ENCODE peak calls at places on chromosome 5, in seven cellular contexts. D, J, Y, L, R, Z and S are unnamed samples.

GRCh38 chr5:73119492-73120157 is 750 bp upstream of the TMEM171 start:
- DNase-seq in D (no peak), J (peak), Y (no peak), L (no peak), R (no peak), Z (no peak), S (no peak)

GRCh38 chr5:168752012-168752411 is 172.8 kb upstream of the PANK3 start:
- DNase-seq in D (no peak), J (no peak), Y (no peak), L (no peak), R (no peak), Z (no peak), S (no peak)

GRCh38 chr5:150153957-150154617 is 1.6 kb downstream of the PDGFRB start:
- DNase-seq in D (no peak), J (no peak), Y (no peak), L (no peak), R (no peak), Z (peak), S (peak)

GRCh38 chr5:62720036-62720441 is 141.4 kb downstream of the LRRC70 start:
- DNase-seq in D (peak), J (peak), Y (peak), L (peak), R (peak), Z (peak), S (peak)

GRCh38 chr5:157961828-157962390 is 103.0 kb upstream of the CLINT1 start:
- DNase-seq in D (no peak), J (peak), Y (no peak), L (no peak), R (no peak), Z (no peak), S (no peak)

GRCh38 chr5:159430361-159431018 is 100.2 kb upstream of the IL12B start:
- DNase-seq in D (no peak), J (no peak), Y (no peak), L (no peak), R (no peak), Z (no peak), S (no peak)

GRCh38 chr5:114928644-114929462 is 240.9 kb downstream of the TRIM36 start:
- DNase-seq in D (no peak), J (no peak), Y (no peak), L (no peak), R (no peak), Z (no peak), S (no peak)

GRCh38 chr5:53167836-53168235 is 58.3 kb upstream of the MOCS2 start:
- DNase-seq in D (no peak), J (no peak), Y (no peak), L (no peak), R (no peak), Z (no peak), S (no peak)

GRCh38 chr5:106397700-106398099 is 1273.0 kb downstream of the EFNA5 start:
- DNase-seq in D (no peak), J (no peak), Y (no peak), L (peak), R (no peak), Z (no peak), S (no peak)

GRCh38 chr5:44935262-44935661 is 126.5 kb downstream of the MRPS30 start:
- DNase-seq in D (no peak), J (no peak), Y (no peak), L (peak), R (no peak), Z (no peak), S (no peak)

GRCh38 chr5:75885849-75886596 is 168.8 kb upstream of the POC5 start:
- DNase-seq in D (no peak), J (peak), Y (no peak), L (no peak), R (no peak), Z (no peak), S (peak)

GRCh38 chr5:98793223-98793622 is 19.8 kb downstream of the RGMB start:
- DNase-seq in D (no peak), J (no peak), Y (no peak), L (no peak), R (no peak), Z (no peak), S (no peak)

GRCh38 chr5:5018560-5018935 is 121.6 kb upstream of the ADAMTS16 start:
- DNase-seq in D (no peak), J (no peak), Y (no peak), L (no peak), R (no peak), Z (no peak), S (no peak)

GRCh38 chr5:163104496-163104895 is 332.9 kb upstream of the CCNG1 start:
- DNase-seq in D (no peak), J (no peak), Y (peak), L (no peak), R (no peak), Z (no peak), S (no peak)

GRCh38 chr5:75049581-75050274 is 2.6 kb downstream of the GCNT4 start:
- DNase-seq in D (no peak), J (peak), Y (peak), L (peak), R (peak), Z (peak), S (peak)

GRCh38 chr5:112154940-112155686 is 264.0 kb downstream of the EPB41L4A start:
- DNase-seq in D (no peak), J (no peak), Y (no peak), L (no peak), R (no peak), Z (no peak), S (no peak)

GRCh38 chr5:115611873-115612272 is 9.6 kb upstream of the TICAM2 start:
- DNase-seq in D (no peak), J (no peak), Y (no peak), L (no peak), R (no peak), Z (no peak), S (no peak)

GRCh38 chr5:35151151-35151920 is 79.0 kb downstream of the PRLR start:
- DNase-seq in D (no peak), J (no peak), Y (no peak), L (no peak), R (no peak), Z (no peak), S (no peak)
- TF ChIP-seq JUND in D (no peak), J (no peak), Y (no peak), L (no peak), R (no peak), Z (no peak), S (no peak)

DNA sequence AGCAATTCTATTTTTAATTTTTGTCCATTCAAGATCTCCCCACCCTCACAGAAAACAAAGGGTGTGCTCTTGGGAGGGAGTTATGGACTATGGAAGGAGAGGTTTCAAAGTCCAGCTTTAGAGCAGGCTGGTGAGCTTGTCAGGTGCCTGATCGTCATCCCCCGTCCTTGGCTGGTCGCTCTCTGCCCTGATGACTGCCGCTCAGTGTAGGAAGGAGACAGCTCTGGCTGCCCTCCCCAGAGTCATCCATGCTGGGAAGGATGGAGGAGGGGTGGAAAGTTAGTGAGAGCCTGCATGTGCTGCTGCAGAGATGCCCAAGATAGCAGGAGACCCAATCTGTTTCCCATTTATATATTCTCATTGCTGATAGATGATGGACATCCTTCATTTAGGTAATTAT is 96.6 kb downstream of the NLN start:
- DNase-seq in D (no peak), J (peak), Y (no peak), L (no peak), R (no peak), Z (peak), S (no peak)
- TF ChIP-seq JUND in D (no peak), J (no peak), Y (no peak), L (no peak), R (no peak), Z (no peak), S (no peak)

GRCh38 chr5:95044096-95044495 is 240.8 kb downstream of the MCTP1 start:
- DNase-seq in D (no peak), J (no peak), Y (no peak), L (no peak), R (no peak), Z (no peak), S (no peak)
- TF ChIP-seq JUND in D (no peak), J (no peak), Y (no peak), L (no peak), R (no peak), Z (no peak), S (no peak)

DNA sequence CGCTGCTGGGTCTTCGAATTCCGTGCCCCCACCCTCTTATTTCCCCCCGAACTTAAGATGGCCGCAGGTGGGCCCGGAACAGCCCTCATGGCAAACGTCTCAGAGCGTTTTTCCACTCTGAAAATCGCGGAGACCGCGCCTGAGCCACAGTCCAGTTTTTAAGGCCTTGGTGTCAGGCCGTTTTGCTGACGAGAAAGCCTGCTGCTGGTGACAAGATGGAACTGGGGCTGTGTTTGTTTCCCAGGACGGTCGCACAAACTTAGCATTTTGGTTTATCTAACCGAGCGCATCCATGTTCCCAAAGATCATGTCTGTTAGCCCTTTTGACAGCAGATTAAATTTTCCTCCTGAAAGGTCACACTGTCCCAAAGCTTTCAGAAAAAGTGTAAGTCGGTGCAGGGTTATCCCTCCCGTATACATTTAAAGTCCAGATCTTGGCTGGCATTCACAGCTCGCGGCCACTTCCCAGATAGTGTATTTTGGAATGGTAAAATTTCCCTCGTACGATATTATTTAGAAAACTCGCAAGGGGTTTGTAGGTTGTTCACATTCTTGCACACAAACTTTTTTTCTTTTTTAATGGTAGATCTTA is 795 bp downstream of the SREK1 start:
- DNase-seq in D (no peak), J (no peak), Y (no peak), L (no peak), R (no peak), Z (peak), S (peak)
- TF ChIP-seq JUND in D (no peak), J (no peak), Y (no peak), L (no peak), R (no peak), Z (no peak), S (no peak)

DNA sequence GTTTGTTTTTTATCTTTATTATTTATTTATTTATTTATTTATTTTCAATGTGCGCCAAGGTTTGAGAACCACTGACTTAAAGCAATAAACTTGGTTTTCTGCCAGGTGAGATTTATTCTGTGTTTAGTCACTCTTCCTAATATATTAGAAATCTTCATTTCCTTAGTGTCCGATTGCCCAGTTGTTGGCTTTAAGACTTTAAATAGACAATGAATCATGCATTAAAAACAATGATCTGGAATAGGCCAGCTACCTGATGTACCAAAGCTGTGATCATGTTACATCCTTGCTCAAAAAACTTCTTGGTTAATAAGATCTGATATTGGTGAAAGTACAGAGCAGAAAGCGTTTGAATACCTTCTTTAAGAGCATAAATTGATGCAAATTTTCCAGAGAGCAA is 52.1 kb upstream of the ERBIN start:
- DNase-seq in D (no peak), J (no peak), Y (no peak), L (no peak), R (no peak), Z (no peak), S (no peak)
- TF ChIP-seq JUND in D (no peak), J (peak), Y (no peak), L (peak), R (no peak), Z (no peak), S (no peak)

GRCh38 chr5:180523629-180524466 is 29.7 kb downstream of the CNOT6 start:
- DNase-seq in D (no peak), J (no peak), Y (no peak), L (no peak), R (no peak), Z (no peak), S (no peak)
- TF ChIP-seq JUND in D (no peak), J (no peak), Y (no peak), L (no peak), R (no peak), Z (no peak), S (no peak)

DNA sequence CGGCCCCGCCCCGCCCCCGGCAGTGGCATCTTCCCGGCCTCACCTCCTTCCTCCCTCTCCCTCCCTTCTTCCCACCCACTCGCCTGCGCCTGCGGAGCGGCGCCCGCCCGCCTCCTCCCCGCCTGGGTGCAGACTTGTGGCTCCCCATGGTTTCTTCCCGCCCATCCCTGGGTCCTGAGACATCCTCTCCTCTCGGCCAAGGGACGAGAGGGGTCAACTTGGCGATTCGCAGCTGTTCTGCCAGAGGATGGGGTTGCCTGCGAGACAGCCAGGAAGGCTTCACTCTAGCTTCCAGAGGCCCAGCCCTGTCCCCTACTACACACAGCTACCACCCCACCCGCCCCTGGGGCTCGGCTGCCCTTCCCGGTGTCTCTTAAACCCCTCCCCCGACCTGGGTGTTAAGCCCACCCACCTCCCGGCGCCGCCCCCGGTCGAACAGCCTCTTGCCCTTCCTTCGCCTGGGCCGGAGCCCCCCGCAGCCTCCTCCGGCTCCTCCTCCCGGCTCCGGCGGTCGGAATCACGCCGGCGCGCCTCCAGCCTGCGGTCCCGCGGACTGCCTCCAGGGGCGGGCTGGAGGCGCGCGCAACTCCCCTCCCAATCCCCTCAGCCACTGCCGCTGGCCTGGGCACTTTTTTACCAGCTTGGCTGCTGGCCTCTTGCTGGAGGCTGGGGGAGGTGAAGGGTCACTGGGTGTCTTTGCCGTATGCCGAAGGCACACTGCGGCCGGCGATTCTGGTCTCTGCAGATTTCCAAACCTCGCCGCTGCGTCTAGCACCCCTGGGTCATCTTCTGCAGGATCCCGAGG is 1.9 kb downstream of the JADE2 start:
- DNase-seq in D (no peak), J (peak), Y (peak), L (no peak), R (peak), Z (peak), S (peak)
- TF ChIP-seq JUND in D (no peak), J (no peak), Y (no peak), L (no peak), R (no peak), Z (no peak), S (no peak)

GRCh38 chr5:82045526-82046267 is 73.9 kb downstream of the ATG10 start:
- DNase-seq in D (no peak), J (no peak), Y (no peak), L (no peak), R (no peak), Z (no peak), S (no peak)

GRCh38 chr5:82044015-82044414 is 72.2 kb downstream of the ATG10 start:
- DNase-seq in D (no peak), J (no peak), Y (no peak), L (no peak), R (no peak), Z (no peak), S (no peak)

GRCh38 chr5:82050955-82051354 is 79.1 kb downstream of the ATG10 start:
- DNase-seq in D (no peak), J (no peak), Y (no peak), L (no peak), R (no peak), Z (no peak), S (no peak)

GRCh38 chr5:82046268-82046621 is 74.4 kb downstream of the ATG10 start:
- DNase-seq in D (no peak), J (no peak), Y (no peak), L (no peak), R (no peak), Z (no peak), S (no peak)
- TF ChIP-seq JUND in D (no peak), J (no peak), Y (no peak), L (no peak), R (no peak), Z (no peak), S (no peak)

GRCh38 chr5:107985144-107985543 is 314.4 kb upstream of the EFNA5 start:
- DNase-seq in D (no peak), J (no peak), Y (no peak), L (peak), R (no peak), Z (no peak), S (no peak)
- TF ChIP-seq JUND in D (no peak), J (no peak), Y (no peak), L (no peak), R (no peak), Z (no peak), S (no peak)